ENCODE peak calls at places on chromosomes 7 and 10, in nine cellular contexts. One of them, this sample, is unnamed.
A peak's percentile ranks its signal among the peaks of the same experiment; 100 is the strongest.

GRCh38 chr7:21617916-21618390 is 75.1 kb downstream of the DNAH11 start:
- DNase-seq in ELR: peak; percentile 82
- DNase-seq in CD4-positive, alpha-beta T cell: no peak
- DNase-seq in NCI-H2029 treated with DMSO at 0.1 percent for 48 hours: no peak
- DNase-seq in myocyte: peak; percentile 27
- DNase-seq in anterior cingulate cortex: no peak
- DNase-seq in sciatic nerve: no peak
- DNase-seq in thoracic aorta: peak; percentile 21
- DNase-seq in GM23248: peak; percentile 90
- DNase-seq in this sample: no peak

GRCh38 chr7:142516038-142516501 is 233.2 kb upstream of the PRSS1 start:
- DNase-seq in ELR: peak; percentile 71
- DNase-seq in CD4-positive, alpha-beta T cell: no peak
- DNase-seq in NCI-H2029 treated with DMSO at 0.1 percent for 48 hours: no peak
- DNase-seq in myocyte: peak; percentile 84
- DNase-seq in anterior cingulate cortex: peak; percentile 8
- DNase-seq in sciatic nerve: no peak
- DNase-seq in thoracic aorta: no peak
- DNase-seq in GM23248: peak; percentile 77
- DNase-seq in this sample: no peak

GRCh38 chr10:97882142-97883091 is 32.8 kb downstream of the GOLGA7B start:
- DNase-seq in ELR: peak; percentile 85
- DNase-seq in CD4-positive, alpha-beta T cell: no peak
- DNase-seq in NCI-H2029 treated with DMSO at 0.1 percent for 48 hours: no peak
- DNase-seq in myocyte: peak; percentile 97
- DNase-seq in anterior cingulate cortex: no peak
- DNase-seq in sciatic nerve: no peak
- DNase-seq in thoracic aorta: peak; percentile 46
- DNase-seq in GM23248: peak; percentile 95
- DNase-seq in this sample: no peak

GRCh38 chr7:99375070-99375807 is 709 bp downstream of the ARPC1B start:
- DNase-seq in ELR: peak; percentile 79
- DNase-seq in CD4-positive, alpha-beta T cell: peak; percentile 67
- DNase-seq in NCI-H2029 treated with DMSO at 0.1 percent for 48 hours: no peak
- DNase-seq in myocyte: peak; percentile 76
- DNase-seq in anterior cingulate cortex: no peak
- DNase-seq in sciatic nerve: peak; percentile 89
- DNase-seq in thoracic aorta: peak; percentile 57
- DNase-seq in GM23248: peak; percentile 87
- DNase-seq in this sample: peak; percentile 73

GRCh38 chr10:52864459-52865106 is 92.0 kb upstream of the MBL2 start:
- DNase-seq in ELR: peak; percentile 84
- DNase-seq in CD4-positive, alpha-beta T cell: no peak
- DNase-seq in NCI-H2029 treated with DMSO at 0.1 percent for 48 hours: no peak
- DNase-seq in myocyte: peak; percentile 96
- DNase-seq in anterior cingulate cortex: no peak
- DNase-seq in sciatic nerve: peak; percentile 72
- DNase-seq in thoracic aorta: no peak
- DNase-seq in GM23248: peak; percentile 97
- DNase-seq in this sample: no peak

GRCh38 chr10:53700227-53700626 is 927.6 kb upstream of the MBL2 start:
- DNase-seq in ELR: no peak
- DNase-seq in CD4-positive, alpha-beta T cell: no peak
- DNase-seq in NCI-H2029 treated with DMSO at 0.1 percent for 48 hours: no peak
- DNase-seq in myocyte: no peak
- DNase-seq in anterior cingulate cortex: no peak
- DNase-seq in sciatic nerve: no peak
- DNase-seq in thoracic aorta: no peak
- DNase-seq in GM23248: no peak
- DNase-seq in this sample: no peak

GRCh38 chr10:122879339-122880273 is at the start of gene FAM24B:
- DNase-seq in ELR: peak; percentile 98
- DNase-seq in CD4-positive, alpha-beta T cell: peak; percentile 91
- DNase-seq in NCI-H2029 treated with DMSO at 0.1 percent for 48 hours: peak; percentile 72
- DNase-seq in myocyte: peak; percentile 99
- DNase-seq in anterior cingulate cortex: peak; percentile 88
- DNase-seq in sciatic nerve: peak; percentile 95
- DNase-seq in thoracic aorta: peak; percentile 63
- DNase-seq in GM23248: peak; percentile 99
- DNase-seq in this sample: peak; percentile 93

GRCh38 chr10:132363921-132364593 is 32.1 kb downstream of the LRRC27 start:
- DNase-seq in ELR: peak; percentile 12
- DNase-seq in CD4-positive, alpha-beta T cell: no peak
- DNase-seq in NCI-H2029 treated with DMSO at 0.1 percent for 48 hours: no peak
- DNase-seq in myocyte: no peak
- DNase-seq in anterior cingulate cortex: peak; percentile 62
- DNase-seq in sciatic nerve: no peak
- DNase-seq in thoracic aorta: no peak
- DNase-seq in GM23248: peak; percentile 44
- DNase-seq in this sample: peak; percentile 11

GRCh38 chr7:84506151-84506550 is 311.6 kb upstream of the SEMA3A start:
- DNase-seq in ELR: peak; percentile 39
- DNase-seq in CD4-positive, alpha-beta T cell: no peak
- DNase-seq in NCI-H2029 treated with DMSO at 0.1 percent for 48 hours: no peak
- DNase-seq in myocyte: no peak
- DNase-seq in anterior cingulate cortex: no peak
- DNase-seq in sciatic nerve: no peak
- DNase-seq in thoracic aorta: no peak
- DNase-seq in GM23248: peak; percentile 20
- DNase-seq in this sample: no peak

GRCh38 chr7:130476287-130477001 is 15.4 kb upstream of the MEST start:
- DNase-seq in ELR: no peak
- DNase-seq in CD4-positive, alpha-beta T cell: no peak
- DNase-seq in NCI-H2029 treated with DMSO at 0.1 percent for 48 hours: no peak
- DNase-seq in myocyte: peak; percentile 83
- DNase-seq in anterior cingulate cortex: no peak
- DNase-seq in sciatic nerve: no peak
- DNase-seq in thoracic aorta: no peak
- DNase-seq in GM23248: peak; percentile 37
- DNase-seq in this sample: no peak

GRCh38 chr10:58152698-58153263 is 114.9 kb downstream of the IPMK start:
- DNase-seq in ELR: peak; percentile 71
- DNase-seq in CD4-positive, alpha-beta T cell: peak; percentile 34
- DNase-seq in NCI-H2029 treated with DMSO at 0.1 percent for 48 hours: peak; percentile 4
- DNase-seq in myocyte: peak; percentile 81
- DNase-seq in anterior cingulate cortex: peak; percentile 6
- DNase-seq in sciatic nerve: no peak
- DNase-seq in thoracic aorta: no peak
- DNase-seq in GM23248: peak; percentile 74
- DNase-seq in this sample: no peak

GRCh38 chr10:87605656-87606308 is 53.9 kb upstream of the PAPSS2 start:
- DNase-seq in ELR: no peak
- DNase-seq in CD4-positive, alpha-beta T cell: no peak
- DNase-seq in NCI-H2029 treated with DMSO at 0.1 percent for 48 hours: no peak
- DNase-seq in myocyte: no peak
- DNase-seq in anterior cingulate cortex: no peak
- DNase-seq in sciatic nerve: no peak
- DNase-seq in thoracic aorta: no peak
- DNase-seq in GM23248: no peak
- DNase-seq in this sample: no peak

GRCh38 chr10:44383749-44384600 is 922 bp downstream of the CXCL12 start:
- DNase-seq in ELR: peak; percentile 30
- DNase-seq in CD4-positive, alpha-beta T cell: no peak
- DNase-seq in NCI-H2029 treated with DMSO at 0.1 percent for 48 hours: no peak
- DNase-seq in myocyte: peak; percentile 74
- DNase-seq in anterior cingulate cortex: no peak
- DNase-seq in sciatic nerve: peak; percentile 61
- DNase-seq in thoracic aorta: no peak
- DNase-seq in GM23248: peak; percentile 79
- DNase-seq in this sample: no peak

GRCh38 chr10:112509558-112510299 is 62.7 kb downstream of the VTI1A start:
- DNase-seq in ELR: no peak
- DNase-seq in CD4-positive, alpha-beta T cell: no peak
- DNase-seq in NCI-H2029 treated with DMSO at 0.1 percent for 48 hours: no peak
- DNase-seq in myocyte: no peak
- DNase-seq in anterior cingulate cortex: no peak
- DNase-seq in sciatic nerve: no peak
- DNase-seq in thoracic aorta: no peak
- DNase-seq in GM23248: no peak
- DNase-seq in this sample: no peak

GRCh38 chr10:78821052-78821451 is 247.7 kb upstream of the ZMIZ1 start:
- DNase-seq in ELR: no peak
- DNase-seq in CD4-positive, alpha-beta T cell: no peak
- DNase-seq in NCI-H2029 treated with DMSO at 0.1 percent for 48 hours: no peak
- DNase-seq in myocyte: peak; percentile 38
- DNase-seq in anterior cingulate cortex: no peak
- DNase-seq in sciatic nerve: no peak
- DNase-seq in thoracic aorta: no peak
- DNase-seq in GM23248: no peak
- DNase-seq in this sample: no peak

GRCh38 chr7:101321491-101322401 is at the start of gene IFT22:
- DNase-seq in ELR: peak; percentile 94
- DNase-seq in CD4-positive, alpha-beta T cell: peak; percentile 84
- DNase-seq in NCI-H2029 treated with DMSO at 0.1 percent for 48 hours: peak; percentile 55
- DNase-seq in myocyte: peak; percentile 97
- DNase-seq in anterior cingulate cortex: peak; percentile 85
- DNase-seq in sciatic nerve: peak; percentile 96
- DNase-seq in thoracic aorta: peak; percentile 74
- DNase-seq in GM23248: peak; percentile 99
- DNase-seq in this sample: peak; percentile 85

GRCh38 chr7:28358423-28358868 is 53.9 kb upstream of the CREB5 start:
- DNase-seq in ELR: peak; percentile 96
- DNase-seq in CD4-positive, alpha-beta T cell: no peak
- DNase-seq in NCI-H2029 treated with DMSO at 0.1 percent for 48 hours: no peak
- DNase-seq in myocyte: peak; percentile 100
- DNase-seq in anterior cingulate cortex: no peak
- DNase-seq in sciatic nerve: no peak
- DNase-seq in thoracic aorta: no peak
- DNase-seq in GM23248: peak; percentile 96
- DNase-seq in this sample: no peak

GRCh38 chr10:70093335-70093944 is 39.2 kb downstream of the AIFM2 start:
- DNase-seq in ELR: no peak
- DNase-seq in CD4-positive, alpha-beta T cell: no peak
- DNase-seq in NCI-H2029 treated with DMSO at 0.1 percent for 48 hours: no peak
- DNase-seq in myocyte: no peak
- DNase-seq in anterior cingulate cortex: no peak
- DNase-seq in sciatic nerve: no peak
- DNase-seq in thoracic aorta: no peak
- DNase-seq in GM23248: no peak
- DNase-seq in this sample: no peak

GRCh38 chr7:1276626-1277175 is 44.0 kb downstream of the UNCX start:
- DNase-seq in ELR: no peak
- DNase-seq in CD4-positive, alpha-beta T cell: no peak
- DNase-seq in NCI-H2029 treated with DMSO at 0.1 percent for 48 hours: no peak
- DNase-seq in myocyte: no peak
- DNase-seq in anterior cingulate cortex: no peak
- DNase-seq in sciatic nerve: no peak
- DNase-seq in thoracic aorta: no peak
- DNase-seq in GM23248: no peak
- DNase-seq in this sample: no peak

GRCh38 chr10:88062385-88062784 is 199.0 kb downstream of the PTEN start:
- DNase-seq in ELR: no peak
- DNase-seq in CD4-positive, alpha-beta T cell: no peak
- DNase-seq in NCI-H2029 treated with DMSO at 0.1 percent for 48 hours: no peak
- DNase-seq in myocyte: no peak
- DNase-seq in anterior cingulate cortex: no peak
- DNase-seq in sciatic nerve: no peak
- DNase-seq in thoracic aorta: no peak
- DNase-seq in GM23248: no peak
- DNase-seq in this sample: no peak

GRCh38 chr7:121797283-121798037 is 75.5 kb upstream of the PTPRZ1 start:
- DNase-seq in ELR: peak; percentile 29
- DNase-seq in CD4-positive, alpha-beta T cell: no peak
- DNase-seq in NCI-H2029 treated with DMSO at 0.1 percent for 48 hours: no peak
- DNase-seq in myocyte: no peak
- DNase-seq in anterior cingulate cortex: peak; percentile 52
- DNase-seq in sciatic nerve: no peak
- DNase-seq in thoracic aorta: no peak
- DNase-seq in GM23248: peak; percentile 15
- DNase-seq in this sample: no peak

GRCh38 chr10:6036861-6037321 is 25.3 kb downstream of the IL2RA start:
- DNase-seq in ELR: no peak
- DNase-seq in CD4-positive, alpha-beta T cell: no peak
- DNase-seq in NCI-H2029 treated with DMSO at 0.1 percent for 48 hours: no peak
- DNase-seq in myocyte: no peak
- DNase-seq in anterior cingulate cortex: no peak
- DNase-seq in sciatic nerve: peak; percentile 35
- DNase-seq in thoracic aorta: no peak
- DNase-seq in GM23248: no peak
- DNase-seq in this sample: no peak

GRCh38 chr7:143387156-143387975 is 6.2 kb downstream of the ZYX start:
- DNase-seq in ELR: no peak
- DNase-seq in CD4-positive, alpha-beta T cell: no peak
- DNase-seq in NCI-H2029 treated with DMSO at 0.1 percent for 48 hours: no peak
- DNase-seq in myocyte: no peak
- DNase-seq in anterior cingulate cortex: no peak
- DNase-seq in sciatic nerve: no peak
- DNase-seq in thoracic aorta: no peak
- DNase-seq in GM23248: peak; percentile 16
- DNase-seq in this sample: no peak

GRCh38 chr10:97538401-97538800 is 34.2 kb upstream of the ANKRD2 start:
- DNase-seq in ELR: peak; percentile 24
- DNase-seq in CD4-positive, alpha-beta T cell: no peak
- DNase-seq in NCI-H2029 treated with DMSO at 0.1 percent for 48 hours: no peak
- DNase-seq in myocyte: peak; percentile 57
- DNase-seq in anterior cingulate cortex: no peak
- DNase-seq in sciatic nerve: no peak
- DNase-seq in thoracic aorta: no peak
- DNase-seq in GM23248: peak; percentile 80
- DNase-seq in this sample: no peak

GRCh38 chr7:142782922-142783900 is 12.4 kb downstream of the PRSS2 start:
- DNase-seq in ELR: peak; percentile 91
- DNase-seq in CD4-positive, alpha-beta T cell: peak; percentile 78
- DNase-seq in NCI-H2029 treated with DMSO at 0.1 percent for 48 hours: peak; percentile 77
- DNase-seq in myocyte: peak; percentile 95
- DNase-seq in anterior cingulate cortex: peak; percentile 68
- DNase-seq in sciatic nerve: peak; percentile 90
- DNase-seq in thoracic aorta: peak; percentile 55
- DNase-seq in GM23248: peak; percentile 95
- DNase-seq in this sample: peak; percentile 71

GRCh38 chr10:117163061-117163953 is 25.2 kb upstream of the VAX1 start:
- DNase-seq in ELR: no peak
- DNase-seq in CD4-positive, alpha-beta T cell: no peak
- DNase-seq in NCI-H2029 treated with DMSO at 0.1 percent for 48 hours: no peak
- DNase-seq in myocyte: no peak
- DNase-seq in anterior cingulate cortex: no peak
- DNase-seq in sciatic nerve: no peak
- DNase-seq in thoracic aorta: no peak
- DNase-seq in GM23248: peak; percentile 20
- DNase-seq in this sample: no peak

GRCh38 chr10:69106900-69107511 is 17.0 kb upstream of the VPS26A start:
- DNase-seq in ELR: no peak
- DNase-seq in CD4-positive, alpha-beta T cell: no peak
- DNase-seq in NCI-H2029 treated with DMSO at 0.1 percent for 48 hours: no peak
- DNase-seq in myocyte: no peak
- DNase-seq in anterior cingulate cortex: no peak
- DNase-seq in sciatic nerve: no peak
- DNase-seq in thoracic aorta: no peak
- DNase-seq in GM23248: no peak
- DNase-seq in this sample: no peak

GRCh38 chr10:18423058-18423637 is 228.2 kb downstream of the NSUN6 start:
- DNase-seq in ELR: no peak
- DNase-seq in CD4-positive, alpha-beta T cell: no peak
- DNase-seq in NCI-H2029 treated with DMSO at 0.1 percent for 48 hours: no peak
- DNase-seq in myocyte: no peak
- DNase-seq in anterior cingulate cortex: no peak
- DNase-seq in sciatic nerve: no peak
- DNase-seq in thoracic aorta: no peak
- DNase-seq in GM23248: no peak
- DNase-seq in this sample: no peak

GRCh38 chr10:102712843-102713242 is 1.4 kb downstream of the ARL3 start:
- DNase-seq in ELR: no peak
- DNase-seq in CD4-positive, alpha-beta T cell: no peak
- DNase-seq in NCI-H2029 treated with DMSO at 0.1 percent for 48 hours: no peak
- DNase-seq in myocyte: no peak
- DNase-seq in anterior cingulate cortex: no peak
- DNase-seq in sciatic nerve: no peak
- DNase-seq in thoracic aorta: no peak
- DNase-seq in GM23248: peak; percentile 34
- DNase-seq in this sample: no peak

GRCh38 chr10:75238182-75239180 is 2.7 kb upstream of the COMTD1 start:
- DNase-seq in ELR: no peak
- DNase-seq in CD4-positive, alpha-beta T cell: no peak
- DNase-seq in NCI-H2029 treated with DMSO at 0.1 percent for 48 hours: no peak
- DNase-seq in myocyte: no peak
- DNase-seq in anterior cingulate cortex: no peak
- DNase-seq in sciatic nerve: peak; percentile 55
- DNase-seq in thoracic aorta: no peak
- DNase-seq in GM23248: no peak
- DNase-seq in this sample: no peak

GRCh38 chr7:156585926-156586325 is 54.6 kb upstream of the RNF32 start:
- DNase-seq in ELR: no peak
- DNase-seq in CD4-positive, alpha-beta T cell: no peak
- DNase-seq in NCI-H2029 treated with DMSO at 0.1 percent for 48 hours: no peak
- DNase-seq in myocyte: no peak
- DNase-seq in anterior cingulate cortex: no peak
- DNase-seq in sciatic nerve: no peak
- DNase-seq in thoracic aorta: no peak
- DNase-seq in GM23248: no peak
- DNase-seq in this sample: no peak